ENCODE peak calls at places on chromosomes 7 and 10, in ten cellular contexts. Q, L, M, H, F, G, R, J, U and Y are unnamed samples.

GRCh38 chr7:32957326-32958045 is at the start of gene FKBP9:
- DNase-seq in J (peak), Q (peak), F (peak), L (peak), U (no peak), G (peak), R (peak), M (peak), H (peak), Y (peak)

GRCh38 chr7:15057272-15057671 is 154.7 kb upstream of the DGKB start:
- DNase-seq in G (no peak), J (no peak), M (no peak), R (no peak), Q (no peak), L (no peak), F (no peak), H (no peak), U (no peak), Y (no peak)

GRCh38 chr10:125011926-125012705 is 70.2 kb downstream of the ZRANB1 start:
- DNase-seq in R (no peak), G (no peak), U (no peak), L (peak), J (no peak), M (no peak), Q (no peak), H (no peak), F (peak), Y (no peak)

GRCh38 chr7:41241641-41242040 is 461.2 kb downstream of the INHBA start:
- DNase-seq in R (no peak), L (no peak), H (no peak), F (no peak), Q (no peak), U (no peak), M (no peak), J (no peak), G (no peak), Y (no peak)

GRCh38 chr10:44966816-44967509 is 7.4 kb downstream of the RASSF4 start:
- DNase-seq in F (no peak), Q (no peak), H (no peak), G (peak), J (no peak), M (no peak), U (no peak), L (no peak), R (no peak), Y (no peak)

GRCh38 chr7:155426543-155427410 is 31.2 kb upstream of the EN2 start:
- DNase-seq in L (no peak), H (no peak), M (no peak), R (no peak), F (no peak), G (no peak), Q (no peak), J (peak), U (no peak), Y (no peak)

GRCh38 chr7:81135322-81135721 is 216.5 kb upstream of the SEMA3C start:
- DNase-seq in F (no peak), L (no peak), J (no peak), U (no peak), R (no peak), H (no peak), Q (no peak), M (no peak), G (no peak), Y (no peak)

GRCh38 chr7:2029936-2030335 is 202.8 kb downstream of the MAD1L1 start:
- DNase-seq in M (no peak), J (no peak), L (peak), G (no peak), F (no peak), H (no peak), R (no peak), U (no peak), Q (no peak), Y (no peak)

GRCh38 chr7:35731349-35731748 is 36.4 kb upstream of the HERPUD2 start:
- DNase-seq in L (no peak), M (no peak), Q (no peak), H (no peak), F (no peak), J (no peak), U (no peak), R (no peak), G (no peak), Y (no peak)

GRCh38 chr7:7805511-7806153 is 87.2 kb upstream of the RPA3 start:
- DNase-seq in F (no peak), H (no peak), R (no peak), L (no peak), M (no peak), J (no peak), Q (no peak), U (no peak), G (no peak), Y (peak)

GRCh38 chr10:88897019-88897853 is 17.2 kb downstream of the STAMBPL1 start:
- DNase-seq in L (no peak), J (peak), H (no peak), G (peak), M (no peak), Q (no peak), R (peak), F (no peak), U (peak), Y (peak)

GRCh38 chr10:97179731-97180366 is 5.9 kb downstream of the SLIT1 start:
- DNase-seq in J (no peak), G (no peak), M (no peak), L (no peak), Q (no peak), F (no peak), H (peak), R (no peak), U (no peak), Y (no peak)

GRCh38 chr10:8473205-8473604 is 418.7 kb downstream of the GATA3 start:
- DNase-seq in L (no peak), F (peak), J (no peak), H (peak), G (no peak), R (no peak), Q (peak), U (no peak), M (no peak), Y (peak)

GRCh38 chr10:50469288-50469687 is 154.5 kb downstream of the SGMS1 start:
- DNase-seq in G (no peak), L (no peak), M (no peak), R (peak), U (no peak), J (peak), F (peak), Q (peak), H (peak), Y (no peak)

GRCh38 chr10:36679554-36679953 is 445.8 kb upstream of the ANKRD30A start:
- DNase-seq in F (no peak), L (no peak), J (no peak), U (no peak), M (no peak), G (no peak), Q (no peak), H (no peak), R (no peak), Y (no peak)

GRCh38 chr7:33130184-33130583 is 820 bp downstream of the BBS9 start:
- DNase-seq in R (peak), U (no peak), Q (no peak), G (no peak), H (peak), M (no peak), J (no peak), F (peak), L (no peak), Y (no peak)

GRCh38 chr10:27188259-27188658 is 33.1 kb downstream of the MASTL start:
- DNase-seq in H (no peak), L (no peak), U (no peak), F (no peak), G (no peak), R (no peak), Q (no peak), J (no peak), M (no peak), Y (no peak)

GRCh38 chr7:107147464-107148214 is 21.2 kb upstream of the HBP1 start:
- DNase-seq in M (peak), F (peak), Q (peak), J (peak), U (peak), L (no peak), H (peak), R (peak), G (no peak), Y (peak)

GRCh38 chr10:60417898-60418297 is 28.2 kb upstream of the ANK3 start:
- DNase-seq in M (peak), G (no peak), H (no peak), J (no peak), R (no peak), F (no peak), L (no peak), Q (peak), U (no peak), Y (no peak)

GRCh38 chr7:150417239-150417638 is 33.2 kb upstream of the GIMAP8 start:
- DNase-seq in J (no peak), M (no peak), H (no peak), U (no peak), L (no peak), Q (no peak), F (no peak), G (peak), R (no peak), Y (no peak)

GRCh38 chr10:62554632-62555199 is 180.5 kb downstream of the ZNF365 start:
- DNase-seq in M (no peak), Q (peak), G (peak), J (peak), H (peak), R (peak), U (peak), L (no peak), F (peak), Y (peak)

GRCh38 chr7:77887567-77887966 is 89.0 kb downstream of the PHTF2 start:
- DNase-seq in F (peak), Q (peak), M (no peak), R (peak), H (peak), J (peak), U (no peak), L (no peak), G (no peak), Y (peak)

GRCh38 chr10:49104323-49104722 is 11.0 kb downstream of the VSTM4 start:
- DNase-seq in M (no peak), H (no peak), F (no peak), Q (no peak), R (no peak), G (no peak), U (no peak), L (no peak), J (no peak), Y (no peak)

GRCh38 chr7:28840515-28841125 is 117.5 kb downstream of the TRIL start:
- DNase-seq in U (peak), H (peak), R (peak), M (no peak), J (no peak), F (peak), G (no peak), L (no peak), Q (peak), Y (peak)

GRCh38 chr7:801940-802364 is 30.3 kb upstream of the SUN1 start:
- DNase-seq in F (no peak), R (no peak), H (no peak), Q (no peak), U (no peak), M (peak), J (no peak), G (peak), L (peak), Y (peak)

GRCh38 chr10:100709655-100710054 is 35.7 kb upstream of the PAX2 start:
- DNase-seq in M (no peak), Q (no peak), F (no peak), J (no peak), U (no peak), H (no peak), L (no peak), G (no peak), R (no peak), Y (no peak)

GRCh38 chr7:149856-150636 is 42.3 kb upstream of the FAM20C start:
- DNase-seq in Q (no peak), G (peak), H (no peak), J (peak), M (peak), R (no peak), U (no peak), F (no peak), L (peak), Y (no peak)

DNA sequence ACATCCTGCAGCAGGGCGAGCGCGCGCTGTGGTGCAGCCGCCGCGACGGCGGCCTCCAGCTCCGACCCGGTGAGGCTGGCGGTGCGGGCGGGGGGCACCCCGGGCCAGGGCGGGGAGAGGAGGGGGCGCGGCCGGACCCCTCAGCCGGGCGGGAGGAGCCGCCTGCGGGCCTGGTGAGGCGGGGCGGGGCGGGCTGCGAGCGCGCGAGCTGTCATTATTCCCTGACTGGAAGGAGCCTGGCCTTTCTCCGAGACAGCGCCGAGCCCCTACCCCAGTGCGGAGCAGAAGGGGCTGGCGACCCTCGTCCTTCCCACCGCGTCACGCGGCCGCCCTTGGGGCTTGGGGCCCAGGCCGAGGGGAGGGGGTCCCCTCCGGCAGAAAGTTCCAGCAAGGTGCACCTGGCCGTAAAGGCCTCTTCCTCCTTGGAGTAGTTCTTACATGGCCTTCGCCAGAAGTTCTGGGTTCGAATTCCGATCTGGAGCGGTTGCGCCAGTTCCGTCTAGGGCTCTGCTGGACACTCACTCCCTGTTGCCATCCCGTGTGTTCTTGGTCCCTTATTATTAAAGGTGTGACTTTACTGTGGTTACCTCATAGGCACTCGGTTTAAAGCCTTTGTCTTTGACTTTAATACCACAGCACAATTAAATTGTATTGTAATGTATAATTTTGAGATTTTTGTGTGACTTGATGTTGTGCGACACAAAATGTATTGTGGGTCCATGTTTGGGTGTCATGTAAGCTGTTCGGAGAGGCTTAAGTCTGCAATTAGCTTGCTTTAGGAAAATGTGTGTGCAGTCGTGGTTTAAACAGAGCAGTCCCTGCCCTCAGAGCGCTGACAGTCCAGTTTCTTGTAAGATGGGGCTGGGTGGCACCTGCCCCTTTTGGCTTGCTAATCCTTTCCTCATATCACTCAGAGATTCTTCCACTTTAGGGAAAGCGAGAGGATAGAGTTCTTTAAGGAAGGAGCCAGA is 726 bp downstream of the INPP5F start:
- DNase-seq in J (no peak), H (no peak), U (no peak), L (peak), M (no peak), F (no peak), R (no peak), G (peak), Q (no peak), Y (no peak)
- TF ChIP-seq CTCF in J (no peak), H (no peak), U (no peak), L (peak), M (no peak), F (no peak), R (no peak), G (no peak), Q (no peak), Y (no peak)

GRCh38 chr7:70042533-70042932 is 444.3 kb downstream of the AUTS2 start:
- DNase-seq in G (no peak), R (no peak), J (peak), L (no peak), U (no peak), M (no peak), H (peak), Q (no peak), F (peak), Y (peak)
- TF ChIP-seq CTCF in G (no peak), R (no peak), J (peak), L (peak), U (no peak), M (no peak), H (peak), Q (no peak), F (no peak), Y (peak)

GRCh38 chr10:14757996-14758395 is 16.7 kb downstream of the FAM107B start:
- DNase-seq in F (no peak), Q (no peak), H (no peak), R (no peak), J (no peak), G (no peak), M (no peak), U (no peak), L (no peak), Y (no peak)

GRCh38 chr10:14758451-14758850 is 16.2 kb downstream of the FAM107B start:
- DNase-seq in M (no peak), G (no peak), F (no peak), U (no peak), J (no peak), L (no peak), R (no peak), Q (no peak), H (no peak), Y (no peak)

GRCh38 chr10:14761372-14761771 is 13.3 kb downstream of the FAM107B start:
- DNase-seq in L (no peak), Q (no peak), F (no peak), J (no peak), R (no peak), H (no peak), M (no peak), G (no peak), U (no peak), Y (no peak)

GRCh38 chr10:14757394-14757793 is 17.3 kb downstream of the FAM107B start:
- DNase-seq in F (no peak), L (no peak), U (no peak), J (no peak), R (no peak), H (peak), M (no peak), G (no peak), Q (no peak), Y (no peak)

DNA sequence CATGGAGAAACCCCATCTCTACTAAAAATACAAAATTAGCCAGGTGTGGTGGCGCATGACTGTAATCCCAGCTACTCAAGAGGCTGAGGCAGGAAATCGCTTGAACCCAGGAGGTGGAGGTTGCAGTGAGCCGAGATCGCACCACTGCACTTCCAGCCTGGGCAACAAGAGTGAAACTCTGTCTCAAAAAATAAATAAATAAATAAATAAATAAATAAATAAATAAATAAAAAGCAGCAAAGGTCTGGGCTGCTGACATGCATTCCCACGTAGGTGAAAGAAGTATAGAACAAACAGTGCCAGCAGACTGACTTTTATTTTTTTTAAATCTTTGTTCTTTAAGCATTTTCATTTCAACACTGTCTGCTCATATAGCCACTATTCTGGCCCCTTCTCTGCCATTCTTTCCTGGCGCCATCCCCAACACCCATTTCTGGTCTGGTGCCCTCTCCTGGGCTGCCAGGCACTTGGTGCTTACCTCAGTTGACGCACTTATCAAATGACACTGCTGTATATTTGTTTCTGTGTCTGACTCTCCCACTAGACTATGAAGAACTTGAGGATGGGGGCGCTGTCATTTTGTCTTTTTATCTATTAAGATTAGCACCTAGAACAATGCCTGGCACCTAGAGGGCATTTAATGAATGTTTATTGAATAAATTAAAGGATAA is 15.6 kb downstream of the FAM107B start:
- DNase-seq in M (no peak), F (no peak), R (no peak), L (no peak), J (no peak), Q (peak), G (no peak), H (no peak), U (peak), Y (no peak)
- TF ChIP-seq CTCF in M (no peak), F (no peak), R (peak), L (peak), J (no peak), Q (peak), G (no peak), H (peak), U (peak), Y (no peak)

GRCh38 chr7:3430588-3430987 is 129.5 kb downstream of the SDK1 start:
- DNase-seq in M (no peak), R (no peak), U (no peak), H (no peak), G (no peak), L (no peak), F (no peak), Q (no peak), J (no peak), Y (no peak)
- TF ChIP-seq CTCF in M (no peak), R (no peak), U (no peak), H (no peak), G (no peak), L (no peak), F (no peak), Q (no peak), J (no peak), Y (no peak)

GRCh38 chr10:83965473-83965872 is 173.8 kb upstream of the GHITM start:
- DNase-seq in H (no peak), Q (no peak), U (no peak), G (no peak), R (no peak), J (no peak), L (no peak), M (no peak), F (no peak), Y (no peak)
- TF ChIP-seq CTCF in H (no peak), Q (no peak), U (peak), G (no peak), R (no peak), J (no peak), L (no peak), M (no peak), F (no peak), Y (no peak)

GRCh38 chr7:139035588-139036353 is at the start of gene ZC3HAV1L:
- DNase-seq in H (peak), R (peak), G (peak), M (peak), U (peak), L (peak), Q (peak), J (peak), F (peak), Y (peak)

GRCh38 chr7:139034336-139034735 is 1.5 kb downstream of the ZC3HAV1L start:
- DNase-seq in Q (peak), J (no peak), M (no peak), U (no peak), R (peak), L (no peak), F (peak), H (no peak), G (no peak), Y (no peak)

GRCh38 chr7:139036901-139037300 is 1.1 kb upstream of the ZC3HAV1L start:
- DNase-seq in L (no peak), F (no peak), U (no peak), J (no peak), Q (no peak), G (no peak), H (no peak), R (no peak), M (no peak), Y (no peak)

GRCh38 chr7:139033346-139034114 is 2.3 kb downstream of the ZC3HAV1L start:
- DNase-seq in Q (peak), J (no peak), R (no peak), F (no peak), U (no peak), H (no peak), L (no peak), M (no peak), G (no peak), Y (no peak)

GRCh38 chr7:139034855-139035587 is 821 bp downstream of the ZC3HAV1L start:
- DNase-seq in J (peak), R (no peak), U (no peak), H (peak), L (peak), G (peak), F (peak), Q (peak), M (peak), Y (peak)
- TF ChIP-seq CTCF in J (peak), R (no peak), U (no peak), H (peak), L (no peak), G (no peak), F (peak), Q (no peak), M (no peak), Y (peak)